ENCODE peak calls at places on chromosomes 5 and 9, in seven cellular contexts. L is KBM-7; A is A549; E is SW480; V is CD8-positive, alpha-beta T cell; S is effector CD4-positive, alpha-beta T cell; H is chondrocyte. G is an unnamed sample.

GRCh38 chr5:120463026-120463770 is 902 bp upstream of the PRR16 start:
- DNase-seq in L (peak), A (no peak), E (no peak), V (no peak), S (no peak), H (no peak), G (no peak)

GRCh38 chr5:50969207-50970145 is 303.0 kb downstream of the PARP8 start:
- DNase-seq in L (no peak), A (no peak), E (peak), V (no peak), S (no peak), H (no peak), G (no peak)

GRCh38 chr9:132163876-132164603 is 2.2 kb downstream of the NTNG2 start:
- DNase-seq in L (no peak), A (no peak), E (no peak), V (no peak), S (no peak), H (peak), G (no peak)

GRCh38 chr9:76687861-76688374 is 76.3 kb upstream of the PCA3 start:
- DNase-seq in L (no peak), A (peak), E (no peak), V (no peak), S (no peak), H (no peak), G (peak)

GRCh38 chr5:101687630-101688029 is 608.5 kb downstream of the SLCO4C1 start:
- DNase-seq in L (no peak), A (no peak), E (no peak), V (no peak), S (no peak), H (no peak), G (no peak)

GRCh38 chr5:131163315-131164119 is 1.5 kb downstream of the HINT1 start:
- DNase-seq in L (peak), A (peak), E (peak), V (no peak), S (no peak), H (no peak), G (no peak)

GRCh38 chr5:168766038-168766700 is 187.0 kb upstream of the PANK3 start:
- DNase-seq in L (no peak), A (no peak), E (no peak), V (no peak), S (no peak), H (no peak), G (no peak)

GRCh38 chr9:85248514-85249312 is 493.0 kb downstream of the AGTPBP1 start:
- DNase-seq in L (no peak), A (peak), E (peak), V (no peak), S (no peak), H (no peak), G (no peak)

GRCh38 chr9:136646827-136647711 is 15.6 kb upstream of the EGFL7 start:
- DNase-seq in L (no peak), A (no peak), E (no peak), V (no peak), S (no peak), H (no peak), G (no peak)

GRCh38 chr9:89778100-89779085 is 173.6 kb downstream of the GADD45G start:
- DNase-seq in L (no peak), A (no peak), E (no peak), V (no peak), S (no peak), H (no peak), G (no peak)

G was measured in HL-60.